ENCODE peak calls at places on chromosomes 2 and 18, in six cellular contexts. One of them, this sample, is unnamed.

GRCh38 chr18:80154293-80154692 is 45.2 kb downstream of the ADNP2 start:
- DNase-seq in K562: peak
- DNase-seq in HepG2: peak
- DNase-seq in GM12878: peak
- DNase-seq in H1: no peak
- DNase-seq in GM12892: no peak
- DNase-seq in this sample: no peak

GRCh38 chr2:197274349-197274748 is 36.2 kb downstream of the ANKRD44 start:
- DNase-seq in K562: no peak
- DNase-seq in HepG2: no peak
- DNase-seq in GM12878: no peak
- DNase-seq in H1: no peak
- DNase-seq in GM12892: no peak
- DNase-seq in this sample: no peak

GRCh38 chr2:177031435-177032222 is 181.0 kb upstream of the HNRNPA3 start:
- DNase-seq in K562: no peak
- DNase-seq in HepG2: no peak
- DNase-seq in GM12878: no peak
- DNase-seq in H1: no peak
- DNase-seq in GM12892: no peak
- DNase-seq in this sample: no peak

GRCh38 chr2:10260130-10260529 is 42.6 kb upstream of the HPCAL1 start:
- DNase-seq in K562: no peak
- DNase-seq in HepG2: no peak
- DNase-seq in GM12878: no peak
- DNase-seq in H1: no peak
- DNase-seq in GM12892: no peak
- DNase-seq in this sample: no peak

GRCh38 chr18:12657048-12657848 is 659 bp downstream of the SPIRE1 start:
- DNase-seq in K562: peak
- DNase-seq in HepG2: no peak
- DNase-seq in GM12878: no peak
- DNase-seq in H1: peak
- DNase-seq in GM12892: peak
- DNase-seq in this sample: peak

GRCh38 chr2:187155472-187155871 is 292.6 kb downstream of the CALCRL start:
- DNase-seq in K562: no peak
- DNase-seq in HepG2: no peak
- DNase-seq in GM12878: no peak
- DNase-seq in H1: no peak
- DNase-seq in GM12892: no peak
- DNase-seq in this sample: no peak

GRCh38 chr2:166137331-166137730 is 9.5 kb upstream of the SCN1A start:
- DNase-seq in K562: no peak
- DNase-seq in HepG2: no peak
- DNase-seq in GM12878: no peak
- DNase-seq in H1: no peak
- DNase-seq in GM12892: no peak
- DNase-seq in this sample: no peak

GRCh38 chr2:169082995-169083394 is 13.6 kb downstream of the DHRS9 start:
- DNase-seq in K562: no peak
- DNase-seq in HepG2: no peak
- DNase-seq in GM12878: peak
- DNase-seq in H1: no peak
- DNase-seq in GM12892: no peak
- DNase-seq in this sample: no peak

GRCh38 chr18:63409301-63409700 is 13.0 kb downstream of the VPS4B start:
- DNase-seq in K562: no peak
- DNase-seq in HepG2: no peak
- DNase-seq in GM12878: no peak
- DNase-seq in H1: no peak
- DNase-seq in GM12892: no peak
- DNase-seq in this sample: no peak

GRCh38 chr18:7325126-7325430 is 94.2 kb downstream of the LRRC30 start:
- DNase-seq in K562: no peak
- DNase-seq in HepG2: no peak
- DNase-seq in GM12878: no peak
- DNase-seq in H1: no peak
- DNase-seq in GM12892: no peak
- DNase-seq in this sample: no peak

GRCh38 chr2:169683054-169683424 is 11.2 kb downstream of the CFAP210 start:
- DNase-seq in K562: no peak
- DNase-seq in HepG2: no peak
- DNase-seq in GM12878: no peak
- DNase-seq in H1: no peak
- DNase-seq in GM12892: no peak
- DNase-seq in this sample: no peak

GRCh38 chr2:137192366-137193315 is 427.3 kb downstream of the THSD7B start:
- DNase-seq in K562: no peak
- DNase-seq in HepG2: peak
- DNase-seq in GM12878: no peak
- DNase-seq in H1: no peak
- DNase-seq in GM12892: no peak
- DNase-seq in this sample: no peak

GRCh38 chr2:197073270-197073669 is 146.8 kb upstream of the PGAP1 start:
- DNase-seq in K562: no peak
- DNase-seq in HepG2: no peak
- DNase-seq in GM12878: no peak
- DNase-seq in H1: no peak
- DNase-seq in GM12892: no peak
- DNase-seq in this sample: no peak

GRCh38 chr2:174688079-174688478 is 76.2 kb downstream of the CHRNA1 start:
- DNase-seq in K562: no peak
- DNase-seq in HepG2: no peak
- DNase-seq in GM12878: no peak
- DNase-seq in H1: no peak
- DNase-seq in GM12892: no peak
- DNase-seq in this sample: no peak

GRCh38 chr2:130807659-130808385 is 28.9 kb upstream of the ARHGEF4 start:
- DNase-seq in K562: no peak
- DNase-seq in HepG2: no peak
- DNase-seq in GM12878: no peak
- DNase-seq in H1: no peak
- DNase-seq in GM12892: no peak
- DNase-seq in this sample: no peak

GRCh38 chr2:39730276-39730675 is 48.8 kb downstream of the THUMPD2 start:
- DNase-seq in K562: no peak
- DNase-seq in HepG2: no peak
- DNase-seq in GM12878: no peak
- DNase-seq in H1: no peak
- DNase-seq in GM12892: no peak
- DNase-seq in this sample: no peak

GRCh38 chr2:72638600-72639211 is 187.1 kb downstream of the EXOC6B start:
- DNase-seq in K562: no peak
- DNase-seq in HepG2: no peak
- DNase-seq in GM12878: no peak
- DNase-seq in H1: no peak
- DNase-seq in GM12892: no peak
- DNase-seq in this sample: no peak

GRCh38 chr2:193476171-193476800 is 1281.6 kb upstream of the TMEFF2 start:
- DNase-seq in K562: no peak
- DNase-seq in HepG2: peak
- DNase-seq in GM12878: no peak
- DNase-seq in H1: no peak
- DNase-seq in GM12892: no peak
- DNase-seq in this sample: no peak

GRCh38 chr2:180559038-180559437 is 421.4 kb upstream of the UBE2E3 start:
- DNase-seq in K562: no peak
- DNase-seq in HepG2: no peak
- DNase-seq in GM12878: no peak
- DNase-seq in H1: no peak
- DNase-seq in GM12892: no peak
- DNase-seq in this sample: no peak

GRCh38 chr2:143717053-143717452 is 587.8 kb downstream of the ARHGAP15 start:
- DNase-seq in K562: no peak
- DNase-seq in HepG2: no peak
- DNase-seq in GM12878: no peak
- DNase-seq in H1: no peak
- DNase-seq in GM12892: no peak
- DNase-seq in this sample: no peak

GRCh38 chr2:9658972-9659371 is 28.2 kb upstream of the YWHAQ start:
- DNase-seq in K562: no peak
- DNase-seq in HepG2: no peak
- DNase-seq in GM12878: no peak
- DNase-seq in H1: no peak
- DNase-seq in GM12892: no peak
- DNase-seq in this sample: no peak

GRCh38 chr2:188788621-188789020 is 185.6 kb upstream of the COL3A1 start:
- DNase-seq in K562: no peak
- DNase-seq in HepG2: no peak
- DNase-seq in GM12878: no peak
- DNase-seq in H1: no peak
- DNase-seq in GM12892: no peak
- DNase-seq in this sample: no peak

GRCh38 chr2:64133828-64134227 is 10.4 kb downstream of the PELI1 start:
- DNase-seq in K562: no peak
- DNase-seq in HepG2: no peak
- DNase-seq in GM12878: no peak
- DNase-seq in H1: no peak
- DNase-seq in GM12892: no peak
- DNase-seq in this sample: no peak

GRCh38 chr2:202635441-202636296 is 900 bp downstream of the FAM117B start:
- DNase-seq in K562: peak
- DNase-seq in HepG2: peak
- DNase-seq in GM12878: peak
- DNase-seq in H1: peak
- DNase-seq in GM12892: peak
- DNase-seq in this sample: peak

GRCh38 chr18:76495435-76496199 is 575 bp upstream of the ZNF516 start:
- DNase-seq in K562: no peak
- DNase-seq in HepG2: peak
- DNase-seq in GM12878: no peak
- DNase-seq in H1: peak
- DNase-seq in GM12892: no peak
- DNase-seq in this sample: no peak

GRCh38 chr18:2410688-2411087 is 160.6 kb downstream of the METTL4 start:
- DNase-seq in K562: no peak
- DNase-seq in HepG2: no peak
- DNase-seq in GM12878: no peak
- DNase-seq in H1: no peak
- DNase-seq in GM12892: no peak
- DNase-seq in this sample: no peak

GRCh38 chr2:72222829-72223564 is 75.3 kb upstream of the CYP26B1 start:
- DNase-seq in K562: no peak
- DNase-seq in HepG2: no peak
- DNase-seq in GM12878: no peak
- DNase-seq in H1: no peak
- DNase-seq in GM12892: no peak
- DNase-seq in this sample: no peak

DNA sequence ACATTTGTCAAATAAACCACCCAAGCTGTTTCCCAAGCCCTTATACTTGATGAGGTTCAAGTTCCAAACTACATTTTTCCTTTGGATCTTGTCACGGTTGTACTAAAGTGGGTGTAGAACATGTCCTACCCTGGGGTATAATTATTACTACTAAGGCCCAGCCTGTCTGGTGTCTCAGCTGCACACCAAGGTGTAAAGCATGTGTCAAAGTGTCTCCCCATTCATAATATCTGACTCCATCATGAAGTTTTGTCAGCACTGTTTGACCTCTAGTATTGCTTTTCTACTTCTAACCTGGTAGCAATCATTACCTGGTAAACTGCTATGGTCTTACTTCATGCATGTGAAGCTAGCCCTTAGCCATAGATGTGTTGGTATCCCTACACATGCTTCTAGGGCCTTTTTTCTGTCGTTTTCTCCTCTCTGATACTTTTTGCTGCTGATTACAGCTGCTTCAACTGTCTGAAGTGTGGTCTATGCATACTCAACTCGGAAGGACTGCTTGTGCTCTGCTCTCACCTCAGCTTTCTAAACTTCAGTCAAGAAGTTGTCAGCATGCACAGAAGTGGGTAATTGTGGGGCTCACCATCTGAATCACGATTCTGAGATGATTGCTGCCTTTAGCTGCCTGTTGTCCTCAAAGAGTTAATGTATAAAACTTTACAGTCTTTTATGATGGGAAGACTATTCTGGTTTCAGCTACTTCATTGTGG is 445.7 kb upstream of the TRIB2 start:
- DNase-seq in K562: no peak
- DNase-seq in HepG2: no peak
- DNase-seq in GM12878: no peak
- DNase-seq in H1: no peak
- DNase-seq in GM12892: no peak
- DNase-seq in this sample: no peak
- TF ChIP-seq TAF1 in K562: no peak
- TF ChIP-seq TAF1 in HepG2: no peak
- TF ChIP-seq TAF1 in GM12878: no peak
- TF ChIP-seq TAF1 in H1: no peak
- TF ChIP-seq TAF1 in GM12892: no peak
- TF ChIP-seq TAF1 in this sample: no peak

GRCh38 chr2:212901604-212902275 is 249.7 kb downstream of the IKZF2 start:
- DNase-seq in K562: no peak
- DNase-seq in HepG2: no peak
- DNase-seq in GM12878: no peak
- DNase-seq in H1: no peak
- DNase-seq in GM12892: no peak
- DNase-seq in this sample: no peak
- TF ChIP-seq POLR2AphosphoS5 in K562: no peak
- TF ChIP-seq POLR2AphosphoS5 in HepG2: no peak
- TF ChIP-seq POLR2AphosphoS5 in GM12878: no peak
- TF ChIP-seq POLR2AphosphoS5 in H1: no peak
- TF ChIP-seq POLR2AphosphoS5 in GM12892: no peak
- TF ChIP-seq POLR2AphosphoS5 in this sample: no peak

GRCh38 chr2:215083146-215083545 is 55.3 kb downstream of the ABCA12 start:
- DNase-seq in K562: no peak
- DNase-seq in HepG2: no peak
- DNase-seq in GM12878: no peak
- DNase-seq in H1: no peak
- DNase-seq in GM12892: no peak
- DNase-seq in this sample: no peak

GRCh38 chr2:215080545-215080944 is 57.9 kb downstream of the ABCA12 start:
- DNase-seq in K562: no peak
- DNase-seq in HepG2: no peak
- DNase-seq in GM12878: no peak
- DNase-seq in H1: no peak
- DNase-seq in GM12892: no peak
- DNase-seq in this sample: no peak

DNA sequence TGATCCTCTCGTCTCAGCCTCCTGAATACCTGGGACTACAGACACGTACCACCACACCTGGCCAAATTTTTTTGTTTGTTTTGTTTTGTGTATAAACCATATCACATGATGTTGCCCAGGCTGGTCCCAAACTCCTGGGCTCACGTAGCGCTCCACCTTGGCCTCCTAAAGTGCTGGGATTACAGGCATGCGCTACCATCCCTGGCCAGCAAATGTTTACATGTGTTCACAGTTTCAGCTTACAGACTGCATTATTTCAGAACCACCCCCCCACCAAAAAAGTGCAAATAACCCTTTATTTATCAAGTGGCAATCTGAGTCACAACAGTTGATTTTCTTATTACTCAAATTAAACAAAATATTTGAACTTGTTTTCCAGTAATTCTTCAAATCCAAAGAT is 54.3 kb downstream of the ABCA12 start:
- DNase-seq in K562: no peak
- DNase-seq in HepG2: no peak
- DNase-seq in GM12878: no peak
- DNase-seq in H1: no peak
- DNase-seq in GM12892: no peak
- DNase-seq in this sample: no peak
- TF ChIP-seq POLR2A in K562: no peak
- TF ChIP-seq POLR2A in HepG2: no peak
- TF ChIP-seq POLR2A in GM12878: no peak
- TF ChIP-seq POLR2A in H1: no peak
- TF ChIP-seq POLR2A in GM12892: no peak
- TF ChIP-seq POLR2A in this sample: no peak

GRCh38 chr2:236568068-236568921 is 1.3 kb upstream of the ACKR3 start:
- DNase-seq in K562: no peak
- DNase-seq in HepG2: no peak
- DNase-seq in GM12878: no peak
- DNase-seq in H1: peak
- DNase-seq in GM12892: peak
- DNase-seq in this sample: no peak
- TF ChIP-seq TAF1 in K562: no peak
- TF ChIP-seq TAF1 in HepG2: no peak
- TF ChIP-seq TAF1 in GM12878: peak
- TF ChIP-seq TAF1 in H1: no peak
- TF ChIP-seq TAF1 in GM12892: peak
- TF ChIP-seq TAF1 in this sample: peak